ENCODE peak calls at places on chromosomes 1 and 21, in four cellular contexts. L is adrenal gland; O is A549; C is CD8-positive, alpha-beta T cell. U is an unnamed sample.

GRCh38 chr1:101843160-101843559 is 153.6 kb downstream of the OLFM3 start:
- DNase-seq in L (no peak), O (no peak), C (no peak), U (no peak)

GRCh38 chr1:226082959-226083302 is 20.4 kb downstream of the H3-3A start:
- DNase-seq in L (peak), O (peak), C (no peak), U (peak)

GRCh38 chr1:47823016-47823843 is 174.0 kb downstream of the TRABD2B start:
- DNase-seq in O (no peak), L (no peak), C (no peak), U (no peak)

GRCh38 chr21:42593007-42593814 is 60.2 kb upstream of the PDE9A start:
- DNase-seq in C (peak), L (peak), O (peak), U (peak)

GRCh38 chr1:82598816-82599215 is 798.1 kb downstream of the ADGRL2 start:
- DNase-seq in C (no peak), L (no peak), O (no peak), U (no peak)

GRCh38 chr1:117616967-117617366 is 11.1 kb downstream of the TENT5C start:
- DNase-seq in L (no peak), C (peak), O (no peak), U (no peak)

GRCh38 chr21:44024895-44025353 is 12.8 kb downstream of the TRAPPC10 start:
- DNase-seq in L (peak), C (no peak), O (no peak), U (peak)

GRCh38 chr21:32463889-32464300 is 51.4 kb downstream of the EVA1C start:
- DNase-seq in L (peak), C (no peak), O (peak), U (peak)

GRCh38 chr1:63641615-63642014 is 48.4 kb downstream of the PGM1 start:
- DNase-seq in C (no peak), L (no peak), O (no peak), U (no peak)

GRCh38 chr1:52727114-52727586 is 897 bp downstream of the ZYG11B start:
- DNase-seq in L (no peak), C (no peak), O (no peak), U (peak)

GRCh38 chr1:178573330-178573729 is 60.4 kb downstream of the TEX35 start:
- DNase-seq in C (no peak), L (no peak), O (no peak), U (no peak)

GRCh38 chr1:58841455-58841854 is 57.6 kb upstream of the JUN start:
- DNase-seq in C (no peak), L (peak), O (peak), U (no peak)

GRCh38 chr21:35476616-35477395 is 427.7 kb upstream of the RUNX1 start:
- DNase-seq in O (no peak), L (no peak), C (no peak), U (peak)

GRCh38 chr1:66393586-66394334 is 140.2 kb upstream of the SGIP1 start:
- DNase-seq in C (no peak), L (no peak), O (no peak), U (no peak)

GRCh38 chr1:29975036-29975694 is 738.8 kb downstream of the PTPRU start:
- DNase-seq in O (peak), C (no peak), L (peak), U (peak)

GRCh38 chr1:156285437-156285836 is 1.3 kb downstream of the TMEM79 start:
- DNase-seq in L (no peak), C (no peak), O (no peak), U (no peak)
- H3K4me3 ChIP-seq in L (no peak), C (no peak), O (no peak), U (no peak)

GRCh38 chr21:15978158-15978805 is 248.5 kb downstream of the USP25 start:
- DNase-seq in L (no peak), C (no peak), O (no peak), U (peak)

DNA sequence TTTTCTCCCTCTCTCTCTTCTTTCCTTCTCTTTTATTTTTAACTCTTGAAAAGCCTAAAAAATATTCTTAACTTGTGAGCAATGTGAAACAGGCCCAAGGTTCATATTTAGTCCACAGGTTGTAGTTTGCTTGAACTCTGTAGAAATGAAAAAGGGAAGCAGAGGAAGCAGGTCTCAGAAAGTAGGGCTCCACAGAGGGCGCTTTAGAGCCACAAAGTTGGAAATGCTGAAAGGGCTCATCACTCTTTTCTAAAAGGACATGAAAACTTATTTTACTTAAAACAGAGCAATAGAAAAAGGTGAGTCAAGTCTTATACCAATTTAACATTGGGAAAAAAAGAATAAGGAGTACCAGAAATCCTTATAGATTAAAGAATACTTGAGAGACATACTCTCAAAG is 247.0 kb downstream of the USP25 start:
- DNase-seq in L (peak), C (no peak), O (peak), U (peak)
- TF ChIP-seq CTCF in L (no peak), C (no peak), O (peak), U (peak)

GRCh38 chr1:92536593-92537332 is 50.0 kb upstream of the GFI1 start:
- DNase-seq in L (no peak), O (no peak), C (no peak), U (peak)
- H3K4me3 ChIP-seq in L (no peak), O (no peak), C (peak), U (no peak)

GRCh38 chr1:27393641-27394281 is 1.3 kb downstream of the GPR3 start:
- DNase-seq in O (no peak), C (no peak), L (no peak), U (no peak)

GRCh38 chr1:27394282-27394658 is 1.8 kb downstream of the GPR3 start:
- DNase-seq in C (no peak), O (no peak), L (no peak), U (no peak)

GRCh38 chr1:27391511-27392095 is 819 bp upstream of the GPR3 start:
- DNase-seq in O (peak), C (no peak), L (peak), U (peak)

GRCh38 chr1:27392778-27393635 is 585 bp downstream of the GPR3 start:
- DNase-seq in O (peak), L (no peak), C (no peak), U (no peak)

DNA sequence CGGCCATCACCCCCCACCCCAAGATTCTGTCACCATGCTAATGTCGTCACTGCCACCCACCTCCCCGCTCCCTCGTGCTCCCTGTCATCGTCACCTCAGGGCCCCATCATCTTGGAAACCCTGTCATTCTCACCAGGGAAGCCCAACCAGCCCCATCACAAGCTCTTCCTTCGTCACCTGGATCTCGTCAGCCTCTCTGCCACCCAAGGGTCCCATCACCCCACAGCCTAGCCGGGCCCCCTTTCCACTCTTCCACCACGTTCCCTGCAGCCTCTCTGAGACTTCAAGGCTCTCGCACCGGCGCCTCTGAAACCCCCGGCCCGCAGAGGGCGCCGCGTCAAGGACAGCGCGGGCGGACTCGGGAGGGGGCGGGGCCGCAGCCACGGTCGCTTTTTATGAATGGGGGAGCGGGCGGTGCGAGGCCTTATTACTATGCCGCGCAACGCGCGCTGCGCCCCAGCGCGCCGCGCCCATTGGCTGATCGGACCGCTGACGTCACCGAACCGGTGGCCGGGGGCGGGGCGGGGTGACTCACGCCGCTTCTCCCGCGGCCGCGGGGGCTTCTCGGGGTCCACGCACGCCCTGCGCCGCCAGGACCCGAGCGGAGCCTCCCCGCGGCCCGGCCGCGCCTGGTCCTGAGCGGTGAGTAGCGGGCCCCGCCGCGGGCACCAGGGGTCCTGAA is at the start of gene GPR3:
- DNase-seq in O (peak), C (peak), L (peak), U (peak)
- TF ChIP-seq CTCF in O (peak), C (peak), L (no peak), U (peak)

GRCh38 chr1:85363526-85363925 is 87.1 kb upstream of the BCL10 start:
- DNase-seq in C (no peak), L (no peak), O (no peak), U (no peak)

GRCh38 chr1:85363102-85363501 is 86.7 kb upstream of the BCL10 start:
- DNase-seq in L (no peak), O (no peak), C (no peak), U (no peak)

GRCh38 chr1:85366391-85366790 is 90.0 kb upstream of the BCL10 start:
- DNase-seq in L (no peak), O (no peak), C (no peak), U (peak)

GRCh38 chr1:85368073-85368778 is 91.8 kb upstream of the BCL10 start:
- DNase-seq in C (no peak), L (no peak), O (no peak), U (no peak)

DNA sequence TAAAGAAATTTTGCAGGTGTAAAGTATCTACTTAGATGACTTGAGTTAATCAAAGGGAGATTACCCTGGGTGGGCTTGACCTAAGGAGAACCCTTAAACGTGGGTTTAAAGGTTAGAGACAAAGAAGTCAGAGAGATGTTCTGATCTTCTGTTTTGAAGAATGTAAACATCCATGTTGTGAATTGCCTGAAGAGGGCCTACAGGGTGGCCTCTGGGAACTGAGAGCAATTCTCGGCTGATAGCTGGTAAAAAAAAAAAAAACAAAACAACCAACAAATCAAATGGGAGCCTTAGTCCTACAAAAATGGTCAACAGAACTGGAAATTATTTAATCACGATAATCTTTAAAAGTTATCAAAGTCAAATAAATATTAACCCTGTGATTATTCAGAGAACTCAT is 89.4 kb upstream of the BCL10 start:
- DNase-seq in O (no peak), L (no peak), C (no peak), U (no peak)
- H3K4me3 ChIP-seq in O (no peak), L (no peak), C (no peak), U (no peak)

U was measured in choroid plexus epithelial cell.